ENCODE peak calls at places on chromosomes 5 and 9, in seven cellular contexts. One of them, this sample, is unnamed.

GRCh38 chr9:129888809-129889460 is 53.7 kb downstream of the USP20 start:
- DNase-seq in uterus: no peak
- DNase-seq in ACHN: no peak
- DNase-seq in fibroblast of pulmonary artery: no peak
- DNase-seq in Daoy: no peak
- DNase-seq in effector memory CD8-positive, alpha-beta T cell: peak
- DNase-seq in A549: no peak
- DNase-seq in this sample: no peak

GRCh38 chr5:168404366-168404765 is 81.9 kb upstream of the RARS1 start:
- DNase-seq in ACHN: peak
- DNase-seq in effector memory CD8-positive, alpha-beta T cell: no peak
- DNase-seq in A549: no peak
- DNase-seq in Daoy: peak
- DNase-seq in fibroblast of pulmonary artery: peak
- DNase-seq in uterus: no peak
- DNase-seq in this sample: peak

GRCh38 chr5:32182463-32183081 is 8.5 kb upstream of the GOLPH3 start:
- DNase-seq in fibroblast of pulmonary artery: no peak
- DNase-seq in effector memory CD8-positive, alpha-beta T cell: no peak
- DNase-seq in uterus: no peak
- DNase-seq in ACHN: no peak
- DNase-seq in Daoy: no peak
- DNase-seq in A549: no peak
- DNase-seq in this sample: no peak

GRCh38 chr5:68924490-68925145 is 169.2 kb upstream of the SLC30A5 start:
- DNase-seq in uterus: no peak
- DNase-seq in effector memory CD8-positive, alpha-beta T cell: no peak
- DNase-seq in A549: no peak
- DNase-seq in ACHN: no peak
- DNase-seq in fibroblast of pulmonary artery: peak
- DNase-seq in Daoy: peak
- DNase-seq in this sample: peak

GRCh38 chr5:79236970-79237734 is 1.2 kb downstream of the JMY start:
- DNase-seq in ACHN: peak
- DNase-seq in A549: peak
- DNase-seq in Daoy: peak
- DNase-seq in effector memory CD8-positive, alpha-beta T cell: peak
- DNase-seq in uterus: peak
- DNase-seq in fibroblast of pulmonary artery: peak
- DNase-seq in this sample: no peak

GRCh38 chr5:163564321-163564924 is 59.0 kb downstream of the MAT2B start:
- DNase-seq in ACHN: peak
- DNase-seq in effector memory CD8-positive, alpha-beta T cell: peak
- DNase-seq in fibroblast of pulmonary artery: peak
- DNase-seq in Daoy: peak
- DNase-seq in A549: peak
- DNase-seq in uterus: peak
- DNase-seq in this sample: peak

GRCh38 chr5:150053231-150053626 is 33.1 kb downstream of the CSF1R start:
- DNase-seq in A549: no peak
- DNase-seq in fibroblast of pulmonary artery: peak
- DNase-seq in effector memory CD8-positive, alpha-beta T cell: no peak
- DNase-seq in Daoy: peak
- DNase-seq in uterus: no peak
- DNase-seq in ACHN: peak
- DNase-seq in this sample: no peak

GRCh38 chr9:20297646-20298084 is 324.6 kb downstream of the MLLT3 start:
- DNase-seq in ACHN: no peak
- DNase-seq in A549: no peak
- DNase-seq in effector memory CD8-positive, alpha-beta T cell: no peak
- DNase-seq in fibroblast of pulmonary artery: peak
- DNase-seq in uterus: peak
- DNase-seq in Daoy: no peak
- DNase-seq in this sample: no peak

GRCh38 chr5:172276214-172276613 is 7.3 kb downstream of the UBTD2 start:
- DNase-seq in fibroblast of pulmonary artery: peak
- DNase-seq in Daoy: no peak
- DNase-seq in A549: no peak
- DNase-seq in effector memory CD8-positive, alpha-beta T cell: no peak
- DNase-seq in ACHN: no peak
- DNase-seq in uterus: no peak
- DNase-seq in this sample: peak

GRCh38 chr5:132220476-132220875 is 7.2 kb downstream of the P4HA2 start:
- DNase-seq in uterus: no peak
- DNase-seq in Daoy: no peak
- DNase-seq in effector memory CD8-positive, alpha-beta T cell: no peak
- DNase-seq in A549: no peak
- DNase-seq in ACHN: no peak
- DNase-seq in fibroblast of pulmonary artery: peak
- DNase-seq in this sample: no peak

GRCh38 chr5:59049070-59049469 is 466.2 kb downstream of the RAB3C start:
- DNase-seq in effector memory CD8-positive, alpha-beta T cell: no peak
- DNase-seq in Daoy: no peak
- DNase-seq in ACHN: no peak
- DNase-seq in fibroblast of pulmonary artery: no peak
- DNase-seq in uterus: no peak
- DNase-seq in A549: no peak
- DNase-seq in this sample: no peak

GRCh38 chr9:34558911-34559615 is 30.5 kb downstream of the CNTFR start:
- DNase-seq in uterus: no peak
- DNase-seq in fibroblast of pulmonary artery: no peak
- DNase-seq in effector memory CD8-positive, alpha-beta T cell: no peak
- DNase-seq in Daoy: no peak
- DNase-seq in ACHN: no peak
- DNase-seq in A549: no peak
- DNase-seq in this sample: no peak

GRCh38 chr5:61625682-61626620 is 293.9 kb downstream of the ZSWIM6 start:
- DNase-seq in fibroblast of pulmonary artery: peak
- DNase-seq in effector memory CD8-positive, alpha-beta T cell: no peak
- DNase-seq in A549: peak
- DNase-seq in ACHN: peak
- DNase-seq in uterus: peak
- DNase-seq in Daoy: peak
- DNase-seq in this sample: no peak

GRCh38 chr9:87336407-87336806 is 161.3 kb upstream of the DAPK1 start:
- DNase-seq in A549: peak
- DNase-seq in Daoy: peak
- DNase-seq in uterus: no peak
- DNase-seq in fibroblast of pulmonary artery: peak
- DNase-seq in effector memory CD8-positive, alpha-beta T cell: no peak
- DNase-seq in ACHN: peak
- DNase-seq in this sample: peak

GRCh38 chr9:120862452-120862851 is 14.5 kb downstream of the PHF19 start:
- DNase-seq in effector memory CD8-positive, alpha-beta T cell: no peak
- DNase-seq in A549: no peak
- DNase-seq in uterus: no peak
- DNase-seq in fibroblast of pulmonary artery: no peak
- DNase-seq in Daoy: no peak
- DNase-seq in ACHN: no peak
- DNase-seq in this sample: no peak

GRCh38 chr9:97501972-97502221 is 431 bp downstream of the TMOD1 start:
- DNase-seq in ACHN: no peak
- DNase-seq in uterus: no peak
- DNase-seq in effector memory CD8-positive, alpha-beta T cell: no peak
- DNase-seq in A549: no peak
- DNase-seq in fibroblast of pulmonary artery: no peak
- DNase-seq in Daoy: no peak
- DNase-seq in this sample: no peak

GRCh38 chr9:86324308-86324707 is 29.9 kb downstream of the TUT7 start:
- DNase-seq in effector memory CD8-positive, alpha-beta T cell: no peak
- DNase-seq in Daoy: no peak
- DNase-seq in uterus: no peak
- DNase-seq in fibroblast of pulmonary artery: peak
- DNase-seq in ACHN: no peak
- DNase-seq in A549: no peak
- DNase-seq in this sample: no peak

GRCh38 chr9:93952119-93952783 is 2.9 kb downstream of the BARX1 start:
- DNase-seq in ACHN: no peak
- DNase-seq in fibroblast of pulmonary artery: no peak
- DNase-seq in A549: no peak
- DNase-seq in Daoy: no peak
- DNase-seq in effector memory CD8-positive, alpha-beta T cell: no peak
- DNase-seq in uterus: no peak
- DNase-seq in this sample: no peak

GRCh38 chr5:168015506-168015905 is 275.9 kb upstream of the WWC1 start:
- DNase-seq in ACHN: no peak
- DNase-seq in fibroblast of pulmonary artery: peak
- DNase-seq in Daoy: peak
- DNase-seq in uterus: no peak
- DNase-seq in A549: no peak
- DNase-seq in effector memory CD8-positive, alpha-beta T cell: no peak
- DNase-seq in this sample: no peak

GRCh38 chr9:77903666-77904248 is 127.9 kb downstream of the GNAQ start:
- DNase-seq in effector memory CD8-positive, alpha-beta T cell: no peak
- DNase-seq in ACHN: no peak
- DNase-seq in Daoy: no peak
- DNase-seq in uterus: no peak
- DNase-seq in A549: no peak
- DNase-seq in fibroblast of pulmonary artery: no peak
- DNase-seq in this sample: no peak

GRCh38 chr9:16434522-16434921 is 435.9 kb downstream of the BNC2 start:
- DNase-seq in fibroblast of pulmonary artery: peak
- DNase-seq in ACHN: no peak
- DNase-seq in uterus: no peak
- DNase-seq in effector memory CD8-positive, alpha-beta T cell: no peak
- DNase-seq in A549: no peak
- DNase-seq in Daoy: no peak
- DNase-seq in this sample: no peak

GRCh38 chr5:59348189-59348588 is 545.3 kb downstream of the PDE4D start:
- DNase-seq in A549: no peak
- DNase-seq in effector memory CD8-positive, alpha-beta T cell: no peak
- DNase-seq in uterus: no peak
- DNase-seq in fibroblast of pulmonary artery: no peak
- DNase-seq in Daoy: peak
- DNase-seq in ACHN: peak
- DNase-seq in this sample: peak

GRCh38 chr5:39948867-39949468 is 524.2 kb upstream of the DAB2 start:
- DNase-seq in fibroblast of pulmonary artery: peak
- DNase-seq in A549: peak
- DNase-seq in Daoy: peak
- DNase-seq in uterus: peak
- DNase-seq in ACHN: peak
- DNase-seq in effector memory CD8-positive, alpha-beta T cell: peak
- DNase-seq in this sample: peak

GRCh38 chr5:2517451-2517850 is 234.0 kb downstream of the IRX2 start:
- DNase-seq in Daoy: no peak
- DNase-seq in A549: no peak
- DNase-seq in effector memory CD8-positive, alpha-beta T cell: no peak
- DNase-seq in fibroblast of pulmonary artery: no peak
- DNase-seq in ACHN: no peak
- DNase-seq in uterus: no peak
- DNase-seq in this sample: no peak

GRCh38 chr5:106121972-106122605 is 1548.6 kb downstream of the EFNA5 start:
- DNase-seq in uterus: no peak
- DNase-seq in fibroblast of pulmonary artery: peak
- DNase-seq in effector memory CD8-positive, alpha-beta T cell: no peak
- DNase-seq in Daoy: peak
- DNase-seq in A549: peak
- DNase-seq in ACHN: no peak
- DNase-seq in this sample: peak

GRCh38 chr5:14447958-14448881 is 133.4 kb upstream of the OTULINL start:
- DNase-seq in effector memory CD8-positive, alpha-beta T cell: no peak
- DNase-seq in uterus: no peak
- DNase-seq in A549: no peak
- DNase-seq in fibroblast of pulmonary artery: peak
- DNase-seq in ACHN: peak
- DNase-seq in Daoy: no peak
- DNase-seq in this sample: no peak

GRCh38 chr5:160188151-160188967 is 40.9 kb upstream of the FABP6 start:
- DNase-seq in Daoy: peak
- DNase-seq in ACHN: peak
- DNase-seq in A549: peak
- DNase-seq in fibroblast of pulmonary artery: peak
- DNase-seq in effector memory CD8-positive, alpha-beta T cell: no peak
- DNase-seq in uterus: peak
- DNase-seq in this sample: no peak

GRCh38 chr9:129794549-129794948 is 8.4 kb upstream of the TOR1B start:
- DNase-seq in fibroblast of pulmonary artery: no peak
- DNase-seq in Daoy: no peak
- DNase-seq in uterus: no peak
- DNase-seq in effector memory CD8-positive, alpha-beta T cell: no peak
- DNase-seq in ACHN: no peak
- DNase-seq in A549: no peak
- DNase-seq in this sample: no peak

GRCh38 chr5:175821790-175822211 is 49.6 kb upstream of the CPLX2 start:
- DNase-seq in uterus: no peak
- DNase-seq in A549: peak
- DNase-seq in Daoy: peak
- DNase-seq in ACHN: peak
- DNase-seq in fibroblast of pulmonary artery: no peak
- DNase-seq in effector memory CD8-positive, alpha-beta T cell: no peak
- DNase-seq in this sample: no peak

GRCh38 chr5:159515909-159516415 is 185.7 kb upstream of the IL12B start:
- DNase-seq in Daoy: peak
- DNase-seq in fibroblast of pulmonary artery: peak
- DNase-seq in uterus: peak
- DNase-seq in ACHN: peak
- DNase-seq in effector memory CD8-positive, alpha-beta T cell: peak
- DNase-seq in A549: peak
- DNase-seq in this sample: peak

GRCh38 chr5:68999181-68999580 is 94.6 kb upstream of the SLC30A5 start:
- DNase-seq in fibroblast of pulmonary artery: no peak
- DNase-seq in A549: no peak
- DNase-seq in uterus: no peak
- DNase-seq in effector memory CD8-positive, alpha-beta T cell: no peak
- DNase-seq in Daoy: no peak
- DNase-seq in ACHN: no peak
- DNase-seq in this sample: no peak

GRCh38 chr5:23457780-23458179 is 49.6 kb upstream of the PRDM9 start:
- DNase-seq in effector memory CD8-positive, alpha-beta T cell: no peak
- DNase-seq in A549: no peak
- DNase-seq in ACHN: no peak
- DNase-seq in Daoy: no peak
- DNase-seq in fibroblast of pulmonary artery: no peak
- DNase-seq in uterus: no peak
- DNase-seq in this sample: no peak

GRCh38 chr9:92960561-92961290 is 13.4 kb downstream of the FGD3 start:
- DNase-seq in A549: no peak
- DNase-seq in ACHN: no peak
- DNase-seq in effector memory CD8-positive, alpha-beta T cell: no peak
- DNase-seq in uterus: no peak
- DNase-seq in fibroblast of pulmonary artery: no peak
- DNase-seq in Daoy: no peak
- DNase-seq in this sample: no peak

GRCh38 chr5:94618029-94618492 is 343 bp downstream of the KIAA0825 start:
- DNase-seq in fibroblast of pulmonary artery: peak
- DNase-seq in A549: peak
- DNase-seq in uterus: peak
- DNase-seq in ACHN: peak
- DNase-seq in effector memory CD8-positive, alpha-beta T cell: no peak
- DNase-seq in Daoy: peak
- DNase-seq in this sample: peak

GRCh38 chr5:58902305-58902704 is 319.4 kb downstream of the RAB3C start:
- DNase-seq in fibroblast of pulmonary artery: no peak
- DNase-seq in uterus: no peak
- DNase-seq in ACHN: no peak
- DNase-seq in effector memory CD8-positive, alpha-beta T cell: no peak
- DNase-seq in A549: no peak
- DNase-seq in Daoy: no peak
- DNase-seq in this sample: no peak

GRCh38 chr9:126057036-126057435 is 269.6 kb upstream of the MVB12B start:
- DNase-seq in A549: no peak
- DNase-seq in uterus: no peak
- DNase-seq in fibroblast of pulmonary artery: no peak
- DNase-seq in ACHN: no peak
- DNase-seq in Daoy: no peak
- DNase-seq in effector memory CD8-positive, alpha-beta T cell: no peak
- DNase-seq in this sample: no peak

GRCh38 chr5:132027027-132027426 is 15.6 kb upstream of the ACSL6 start:
- DNase-seq in uterus: no peak
- DNase-seq in effector memory CD8-positive, alpha-beta T cell: no peak
- DNase-seq in A549: no peak
- DNase-seq in ACHN: no peak
- DNase-seq in Daoy: peak
- DNase-seq in fibroblast of pulmonary artery: no peak
- DNase-seq in this sample: no peak

GRCh38 chr5:113489299-113489698 is 1.0 kb upstream of the MCC start:
- DNase-seq in A549: peak
- DNase-seq in fibroblast of pulmonary artery: peak
- DNase-seq in Daoy: peak
- DNase-seq in uterus: no peak
- DNase-seq in ACHN: peak
- DNase-seq in effector memory CD8-positive, alpha-beta T cell: no peak
- DNase-seq in this sample: peak